ENCODE peak calls at places on chromosomes 5 and 9, in ten cellular contexts. E is esophagus squamous epithelium; L is activated T-helper 1 cell treated with anti-CD3 and anti-CD28 coated beads, Interleukin-2, amount 50 U/mL, for 16 hours; K is G401; H is A549; B is omental fat pad; F is NCI-H2081; D is HTR-8/SVneo; M is GM03348; O is RCC 7860. V is an unnamed sample.

GRCh38 chr9:95757483-95757882 is 118.0 kb upstream of the ERCC6L2 start:
- DNase-seq in E (no peak), L (no peak), K (no peak), H (no peak), B (no peak), F (no peak), D (no peak), M (no peak), O (no peak), V (no peak)

GRCh38 chr9:107751522-107752235 is 262.1 kb upstream of the KLF4 start:
- DNase-seq in E (no peak), L (no peak), K (no peak), H (peak), B (no peak), F (no peak), D (no peak), M (peak), O (peak), V (no peak)

GRCh38 chr9:134033516-134034214 is 8.4 kb downstream of the BRD3OS start:
- DNase-seq in E (no peak), L (no peak), K (no peak), H (no peak), B (no peak), F (no peak), D (no peak), M (no peak), O (no peak), V (no peak)

GRCh38 chr9:81620009-81620405 is 69.3 kb downstream of the TLE1 start:
- DNase-seq in E (no peak), L (no peak), K (no peak), H (no peak), B (no peak), F (no peak), D (no peak), M (no peak), O (no peak), V (no peak)

GRCh38 chr9:87519415-87519989 is 21.8 kb downstream of the DAPK1 start:
- DNase-seq in E (no peak), L (no peak), K (no peak), H (no peak), B (no peak), F (no peak), D (no peak), M (no peak), O (no peak), V (no peak)

GRCh38 chr9:98598861-98599260 is 109.9 kb downstream of the GABBR2 start:
- DNase-seq in E (no peak), L (no peak), K (no peak), H (no peak), B (no peak), F (no peak), D (no peak), M (no peak), O (no peak), V (no peak)

GRCh38 chr5:171415115-171415730 is 4.2 kb upstream of the FGF18 start:
- DNase-seq in E (no peak), L (no peak), K (peak), H (no peak), B (no peak), F (no peak), D (no peak), M (peak), O (peak), V (no peak)

GRCh38 chr5:149740866-149741459 is 10.9 kb downstream of the PPARGC1B start:
- DNase-seq in E (no peak), L (no peak), K (peak), H (no peak), B (no peak), F (no peak), D (no peak), M (no peak), O (no peak), V (no peak)

GRCh38 chr9:121783523-121784507 is 132.4 kb downstream of the DAB2IP start:
- DNase-seq in E (no peak), L (no peak), K (peak), H (no peak), B (no peak), F (no peak), D (no peak), M (no peak), O (no peak), V (no peak)

GRCh38 chr5:135880278-135880677 is 15.4 kb downstream of the IL9 start:
- DNase-seq in E (no peak), L (no peak), K (no peak), H (peak), B (no peak), F (no peak), D (peak), M (peak), O (peak), V (no peak)

GRCh38 chr9:109409998-109410397 is 88.1 kb downstream of the PTPN3 start:
- DNase-seq in E (no peak), L (no peak), K (no peak), H (no peak), B (no peak), F (no peak), D (no peak), M (no peak), O (no peak), V (no peak)

GRCh38 chr9:128454991-128455390 is 815 bp upstream of the ODF2 start:
- DNase-seq in E (no peak), L (no peak), K (no peak), H (no peak), B (no peak), F (no peak), D (no peak), M (no peak), O (no peak), V (no peak)